ENCODE peak calls at places on chromosomes 1 and 21, in seven cellular contexts. A is IMR-90, L is sigmoid colon, B is uterus, M is testis, J is esophagus muscularis mucosa, F is esophagus squamous epithelium. H is an unnamed sample.

GRCh38 chr1:96060621-96061020 is 661.0 kb upstream of the PTBP2 start:
- DNase-seq in A (no peak), L (no peak), B (no peak), M (no peak), J (no peak), F (no peak), H (no peak)

GRCh38 chr1:8104278-8105236 is 78.4 kb upstream of the ERRFI1 start:
- DNase-seq in A (no peak), L (no peak), B (no peak), M (no peak), J (no peak), F (no peak), H (no peak)

GRCh38 chr1:29519733-29520132 is 283.4 kb downstream of the PTPRU start:
- DNase-seq in A (no peak), L (peak), B (no peak), M (peak), J (peak), F (no peak), H (no peak)

GRCh38 chr21:35449846-35450245 is 400.7 kb upstream of the RUNX1 start:
- DNase-seq in A (no peak), L (no peak), B (no peak), M (no peak), J (no peak), F (no peak), H (no peak)

GRCh38 chr1:203720253-203720652 is 44.7 kb upstream of the LAX1 start:
- DNase-seq in A (no peak), L (no peak), B (no peak), M (no peak), J (no peak), F (no peak), H (no peak)

GRCh38 chr1:160018900-160019299 is 12.9 kb downstream of the PIGM start:
- DNase-seq in A (peak), L (no peak), B (no peak), M (no peak), J (no peak), F (no peak), H (no peak)

GRCh38 chr1:8397511-8397910 is 79.6 kb downstream of the SLC45A1 start:
- DNase-seq in A (no peak), L (no peak), B (no peak), M (no peak), J (no peak), F (no peak), H (no peak)

GRCh38 chr1:115929846-115930245 is 46.5 kb upstream of the SLC22A15 start:
- DNase-seq in A (peak), L (no peak), B (no peak), M (no peak), J (no peak), F (no peak), H (peak)

GRCh38 chr1:180923024-180923841 is 10.5 kb downstream of the KIAA1614 start:
- DNase-seq in A (peak), L (no peak), B (no peak), M (no peak), J (no peak), F (no peak), H (no peak)

GRCh38 chr1:43822040-43822439 is 111.6 kb upstream of the ARTN start:
- DNase-seq in A (peak), L (peak), B (peak), M (no peak), J (no peak), F (no peak), H (no peak)

GRCh38 chr1:179303173-179303572 is 9.6 kb downstream of the SOAT1 start:
- DNase-seq in A (no peak), L (no peak), B (no peak), M (no peak), J (no peak), F (no peak), H (no peak)

GRCh38 chr21:40291560-40291959 is 424.3 kb downstream of the PCP4 start:
- DNase-seq in A (no peak), L (no peak), B (no peak), M (no peak), J (no peak), F (no peak), H (no peak)

GRCh38 chr1:36359911-36360310 is 25.8 kb downstream of the STK40 start:
- DNase-seq in A (peak), L (no peak), B (no peak), M (no peak), J (no peak), F (no peak), H (no peak)

GRCh38 chr21:34807146-34807880 is 138.5 kb downstream of the CLIC6 start:
- DNase-seq in A (peak), L (no peak), B (no peak), M (no peak), J (no peak), F (no peak), H (peak)

GRCh38 chr1:39940253-39940652 is 14.7 kb upstream of the MFSD2A start:
- DNase-seq in A (no peak), L (no peak), B (no peak), M (no peak), J (no peak), F (no peak), H (no peak)

GRCh38 chr1:232602622-232603021 is 27.3 kb downstream of the SIPA1L2 start:
- DNase-seq in A (no peak), L (no peak), B (no peak), M (no peak), J (no peak), F (no peak), H (no peak)

GRCh38 chr1:62687903-62688686 is at the start of gene DOCK7:
- DNase-seq in A (peak), L (peak), B (peak), M (peak), J (peak), F (no peak), H (peak)

GRCh38 chr1:84355556-84355955 is 42.7 kb upstream of the DNASE2B start:
- DNase-seq in A (no peak), L (no peak), B (no peak), M (no peak), J (no peak), F (no peak), H (no peak)

GRCh38 chr1:156848461-156849150 is 10.3 kb downstream of the INSRR start:
- DNase-seq in A (no peak), L (no peak), B (no peak), M (peak), J (no peak), F (no peak), H (no peak)

GRCh38 chr1:9143250-9143649 is 14.3 kb upstream of the GPR157 start:
- DNase-seq in A (peak), L (no peak), B (no peak), M (no peak), J (no peak), F (no peak), H (peak)

GRCh38 chr1:89610457-89610991 is 22.4 kb upstream of the LRRC8C start:
- DNase-seq in A (no peak), L (no peak), B (no peak), M (no peak), J (no peak), F (no peak), H (no peak)
- H3K4me3 ChIP-seq in A (no peak), L (no peak), B (no peak), M (no peak), J (no peak), F (no peak), H (no peak)

DNA sequence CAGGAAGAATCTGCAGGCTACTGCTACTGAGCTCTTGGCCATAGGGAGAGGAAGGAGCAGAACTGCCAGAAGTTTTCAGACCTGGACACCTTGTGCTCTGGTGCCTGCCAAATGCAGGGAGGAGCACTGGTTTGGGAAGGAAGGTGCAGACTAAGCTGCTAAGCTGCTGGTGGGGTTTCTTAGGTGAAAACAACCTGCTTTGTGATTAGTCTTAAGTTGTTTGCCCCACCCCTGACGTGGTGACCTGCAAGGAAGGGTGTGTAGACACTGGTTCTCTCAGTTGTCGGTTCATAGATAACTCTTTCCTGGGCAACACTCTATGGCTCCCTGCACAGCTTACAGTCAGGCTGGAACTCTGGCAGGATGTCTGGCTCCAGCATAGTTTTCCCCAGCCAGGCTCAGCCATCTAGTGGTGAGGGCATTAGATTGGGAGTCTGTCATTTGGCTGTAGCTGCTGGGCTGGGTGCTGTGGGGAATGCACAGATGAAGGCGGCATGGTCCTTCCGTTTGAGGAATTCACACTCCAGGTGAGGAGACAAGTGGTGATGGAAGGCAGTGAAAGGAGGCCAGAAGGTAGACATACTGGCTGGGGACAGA is 10.3 kb upstream of the S100A10 start:
- DNase-seq in A (no peak), L (no peak), B (no peak), M (no peak), J (no peak), F (no peak), H (no peak)
- TF ChIP-seq CTCF in A (peak), L (no peak), B (no peak), M (no peak), J (no peak), F (no peak), H (no peak)

DNA sequence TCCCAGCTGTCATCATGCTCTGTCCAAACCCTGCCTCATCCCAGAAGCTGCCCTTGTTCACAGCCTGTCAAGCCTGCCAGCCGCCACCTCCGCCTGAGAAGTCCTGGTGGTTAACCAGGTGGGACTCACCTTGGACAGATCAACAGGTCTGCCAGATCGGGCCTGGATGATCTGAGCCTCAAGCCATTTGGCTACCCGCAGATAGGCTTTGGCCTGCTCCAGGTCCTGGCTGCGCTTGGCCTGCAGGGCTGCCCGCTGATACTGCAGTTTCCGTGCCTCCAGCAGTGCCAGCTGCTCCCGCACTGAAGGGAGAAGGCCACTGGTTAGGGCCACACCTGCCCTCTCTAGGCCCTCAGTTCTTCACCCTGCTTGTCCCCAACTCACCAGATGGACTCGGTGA is 8.6 kb downstream of the CC2D1B start:
- DNase-seq in A (no peak), L (no peak), B (no peak), M (no peak), J (no peak), F (no peak), H (no peak)
- TF ChIP-seq POLR2A in A (no peak), L (no peak), B (no peak), M (no peak), J (no peak), F (no peak), H (no peak)

GRCh38 chr21:15051652-15052554 is 12.9 kb downstream of the NRIP1 start:
- DNase-seq in A (peak), L (no peak), B (no peak), M (no peak), J (no peak), F (no peak), H (no peak)
- H3K4me3 ChIP-seq in A (no peak), L (peak), B (no peak), M (no peak), J (no peak), F (no peak), H (no peak)

GRCh38 chr1:242454262-242455051 is 70.0 kb downstream of the PLD5 start:
- DNase-seq in A (peak), L (no peak), B (no peak), M (peak), J (peak), F (no peak), H (no peak)
- TF ChIP-seq CTCF in A (peak), L (peak), B (peak), M (peak), J (peak), F (peak), H (no peak)

GRCh38 chr1:191520345-191520744 is 637.9 kb upstream of the RGS18 start:
- DNase-seq in A (no peak), L (no peak), B (no peak), M (no peak), J (no peak), F (no peak), H (no peak)

GRCh38 chr1:191517826-191518225 is 640.4 kb upstream of the RGS18 start:
- DNase-seq in A (no peak), L (no peak), B (no peak), M (no peak), J (no peak), F (no peak), H (no peak)

DNA sequence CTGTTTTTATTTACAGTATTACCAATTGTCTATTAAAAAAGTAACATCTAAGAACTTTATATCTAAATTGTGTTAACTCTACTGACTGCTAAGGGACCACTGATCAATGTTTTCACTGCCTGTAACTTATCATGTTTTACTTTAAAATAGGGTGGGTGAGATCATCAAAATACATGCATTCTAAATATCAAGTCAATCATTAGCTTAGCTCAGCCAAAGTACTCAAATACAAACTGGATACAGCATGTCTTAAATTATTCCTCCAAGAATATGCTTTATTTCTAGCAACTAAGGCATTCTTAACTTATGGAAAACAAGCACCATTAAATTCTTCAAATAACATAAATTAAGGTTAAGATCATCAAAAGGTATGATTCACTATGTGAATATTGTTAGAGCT is 638.7 kb upstream of the RGS18 start:
- DNase-seq in A (no peak), L (no peak), B (no peak), M (no peak), J (no peak), F (no peak), H (no peak)
- TF ChIP-seq POLR2A in A (no peak), L (no peak), B (no peak), M (no peak), J (no peak), F (no peak), H (no peak)

GRCh38 chr1:33181906-33182305 is at the start of gene TRIM62:
- DNase-seq in A (peak), L (peak), B (peak), M (peak), J (peak), F (peak), H (peak)

GRCh38 chr1:33182896-33183295 is 1.1 kb upstream of the TRIM62 start:
- DNase-seq in A (no peak), L (no peak), B (no peak), M (no peak), J (peak), F (no peak), H (peak)

GRCh38 chr1:33181038-33181861 is 593 bp downstream of the TRIM62 start:
- DNase-seq in A (peak), L (peak), B (peak), M (peak), J (peak), F (no peak), H (no peak)

GRCh38 chr1:33183306-33183705 is 1.5 kb upstream of the TRIM62 start:
- DNase-seq in A (no peak), L (no peak), B (no peak), M (no peak), J (peak), F (no peak), H (peak)

DNA sequence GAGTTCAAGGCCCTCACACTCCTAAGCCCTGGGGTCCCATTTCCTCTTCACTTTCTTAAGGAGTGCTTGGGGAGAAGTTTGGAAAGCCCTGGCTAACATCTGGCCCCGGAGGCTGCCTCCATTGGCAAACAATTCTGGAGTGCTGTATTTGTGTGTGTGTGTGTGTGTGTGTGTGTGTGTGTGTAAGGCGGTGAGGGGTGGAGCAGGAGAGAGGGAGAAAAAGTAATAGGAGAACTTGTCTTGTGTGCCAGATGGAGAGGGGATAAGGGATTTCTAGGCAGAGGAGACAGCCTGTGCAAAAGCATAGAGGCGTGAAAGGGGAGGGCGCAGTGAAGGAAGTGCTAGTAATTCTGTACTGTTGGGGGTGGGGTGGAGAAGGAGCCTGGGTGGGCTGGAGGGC is 609 bp upstream of the TRIM62 start:
- DNase-seq in A (peak), L (peak), B (peak), M (peak), J (peak), F (no peak), H (no peak)
- H3K4me3 ChIP-seq in A (no peak), L (peak), B (peak), M (no peak), J (peak), F (no peak), H (no peak)

GRCh38 chr1:3066250-3066711 is 2.7 kb upstream of the PRDM16 start:
- DNase-seq in A (no peak), L (peak), B (peak), M (peak), J (no peak), F (no peak), H (peak)
- TF ChIP-seq CTCF in A (peak), L (no peak), B (peak), M (peak), J (no peak), F (peak), H (no peak)